ENCODE peak calls at places on chromosomes 1 and 21, in eight cellular contexts. One of them, this sample, is unnamed.

GRCh38 chr21:45403825-45404725 is 890 bp upstream of the COL18A1 start:
- DNase-seq in EL: peak
- DNase-seq in ACHN: peak
- DNase-seq in stimulated activated CD8-positive, alpha-beta memory T cell treated with anti-CD3 and anti-CD28 coated beads, Interleukin-7, amount 100 ng/mL, for 48 hours: no peak
- DNase-seq in cardiac muscle cell: peak
- DNase-seq in anterior cingulate cortex: no peak
- DNase-seq in mesenchymal stem cell: peak
- DNase-seq in NCI-H1694: no peak
- DNase-seq in this sample: no peak

GRCh38 chr1:171257207-171258052 is 9.1 kb downstream of the FMO1 start:
- DNase-seq in cardiac muscle cell: no peak
- DNase-seq in ACHN: no peak
- DNase-seq in EL: peak
- DNase-seq in anterior cingulate cortex: no peak
- DNase-seq in stimulated activated CD8-positive, alpha-beta memory T cell treated with anti-CD3 and anti-CD28 coated beads, Interleukin-7, amount 100 ng/mL, for 48 hours: no peak
- DNase-seq in NCI-H1694: no peak
- DNase-seq in mesenchymal stem cell: no peak
- DNase-seq in this sample: no peak

GRCh38 chr21:34022557-34023335 is 50.6 kb upstream of the MRPS6 start:
- DNase-seq in anterior cingulate cortex: no peak
- DNase-seq in cardiac muscle cell: peak
- DNase-seq in EL: no peak
- DNase-seq in mesenchymal stem cell: no peak
- DNase-seq in stimulated activated CD8-positive, alpha-beta memory T cell treated with anti-CD3 and anti-CD28 coated beads, Interleukin-7, amount 100 ng/mL, for 48 hours: no peak
- DNase-seq in NCI-H1694: no peak
- DNase-seq in ACHN: no peak
- DNase-seq in this sample: no peak

GRCh38 chr1:244628719-244629299 is 24.1 kb upstream of the DESI2 start:
- DNase-seq in EL: peak
- DNase-seq in stimulated activated CD8-positive, alpha-beta memory T cell treated with anti-CD3 and anti-CD28 coated beads, Interleukin-7, amount 100 ng/mL, for 48 hours: no peak
- DNase-seq in cardiac muscle cell: peak
- DNase-seq in anterior cingulate cortex: no peak
- DNase-seq in NCI-H1694: no peak
- DNase-seq in ACHN: no peak
- DNase-seq in mesenchymal stem cell: peak
- DNase-seq in this sample: no peak

GRCh38 chr21:34272321-34272720 is 91.5 kb upstream of the KCNE2 start:
- DNase-seq in anterior cingulate cortex: no peak
- DNase-seq in EL: no peak
- DNase-seq in stimulated activated CD8-positive, alpha-beta memory T cell treated with anti-CD3 and anti-CD28 coated beads, Interleukin-7, amount 100 ng/mL, for 48 hours: no peak
- DNase-seq in mesenchymal stem cell: no peak
- DNase-seq in ACHN: no peak
- DNase-seq in cardiac muscle cell: no peak
- DNase-seq in NCI-H1694: no peak
- DNase-seq in this sample: no peak

GRCh38 chr1:13700521-13701273 is 709 bp downstream of the PRDM2 start:
- DNase-seq in mesenchymal stem cell: peak
- DNase-seq in cardiac muscle cell: no peak
- DNase-seq in EL: peak
- DNase-seq in NCI-H1694: no peak
- DNase-seq in ACHN: no peak
- DNase-seq in stimulated activated CD8-positive, alpha-beta memory T cell treated with anti-CD3 and anti-CD28 coated beads, Interleukin-7, amount 100 ng/mL, for 48 hours: peak
- DNase-seq in anterior cingulate cortex: no peak
- DNase-seq in this sample: no peak

GRCh38 chr1:208024406-208024805 is 113.5 kb upstream of the CD34 start:
- DNase-seq in EL: no peak
- DNase-seq in stimulated activated CD8-positive, alpha-beta memory T cell treated with anti-CD3 and anti-CD28 coated beads, Interleukin-7, amount 100 ng/mL, for 48 hours: no peak
- DNase-seq in NCI-H1694: no peak
- DNase-seq in ACHN: no peak
- DNase-seq in mesenchymal stem cell: no peak
- DNase-seq in cardiac muscle cell: no peak
- DNase-seq in anterior cingulate cortex: no peak
- DNase-seq in this sample: no peak

GRCh38 chr1:115295904-115296696 is 41.9 kb downstream of the NGF start:
- DNase-seq in ACHN: no peak
- DNase-seq in cardiac muscle cell: no peak
- DNase-seq in mesenchymal stem cell: no peak
- DNase-seq in stimulated activated CD8-positive, alpha-beta memory T cell treated with anti-CD3 and anti-CD28 coated beads, Interleukin-7, amount 100 ng/mL, for 48 hours: no peak
- DNase-seq in anterior cingulate cortex: no peak
- DNase-seq in NCI-H1694: no peak
- DNase-seq in EL: no peak
- DNase-seq in this sample: no peak

GRCh38 chr21:20739421-20739820 is 258.8 kb upstream of the NCAM2 start:
- DNase-seq in mesenchymal stem cell: no peak
- DNase-seq in NCI-H1694: peak
- DNase-seq in ACHN: peak
- DNase-seq in cardiac muscle cell: no peak
- DNase-seq in stimulated activated CD8-positive, alpha-beta memory T cell treated with anti-CD3 and anti-CD28 coated beads, Interleukin-7, amount 100 ng/mL, for 48 hours: no peak
- DNase-seq in anterior cingulate cortex: no peak
- DNase-seq in EL: no peak
- DNase-seq in this sample: peak

GRCh38 chr1:117644696-117645311 is 39.0 kb downstream of the TENT5C start:
- DNase-seq in NCI-H1694: no peak
- DNase-seq in mesenchymal stem cell: no peak
- DNase-seq in ACHN: no peak
- DNase-seq in stimulated activated CD8-positive, alpha-beta memory T cell treated with anti-CD3 and anti-CD28 coated beads, Interleukin-7, amount 100 ng/mL, for 48 hours: no peak
- DNase-seq in cardiac muscle cell: no peak
- DNase-seq in EL: no peak
- DNase-seq in anterior cingulate cortex: no peak
- DNase-seq in this sample: no peak

GRCh38 chr1:175128523-175128922 is 60.9 kb downstream of the TNN start:
- DNase-seq in mesenchymal stem cell: no peak
- DNase-seq in ACHN: no peak
- DNase-seq in anterior cingulate cortex: no peak
- DNase-seq in cardiac muscle cell: no peak
- DNase-seq in EL: no peak
- DNase-seq in stimulated activated CD8-positive, alpha-beta memory T cell treated with anti-CD3 and anti-CD28 coated beads, Interleukin-7, amount 100 ng/mL, for 48 hours: no peak
- DNase-seq in NCI-H1694: no peak
- DNase-seq in this sample: no peak

GRCh38 chr1:180206581-180206980 is 23.5 kb upstream of the LHX4 start:
- DNase-seq in EL: no peak
- DNase-seq in NCI-H1694: no peak
- DNase-seq in cardiac muscle cell: no peak
- DNase-seq in ACHN: no peak
- DNase-seq in anterior cingulate cortex: no peak
- DNase-seq in stimulated activated CD8-positive, alpha-beta memory T cell treated with anti-CD3 and anti-CD28 coated beads, Interleukin-7, amount 100 ng/mL, for 48 hours: no peak
- DNase-seq in mesenchymal stem cell: no peak
- DNase-seq in this sample: no peak

GRCh38 chr1:88800382-88801051 is 90.8 kb downstream of the GTF2B start:
- DNase-seq in mesenchymal stem cell: peak
- DNase-seq in ACHN: peak
- DNase-seq in cardiac muscle cell: no peak
- DNase-seq in anterior cingulate cortex: no peak
- DNase-seq in NCI-H1694: peak
- DNase-seq in stimulated activated CD8-positive, alpha-beta memory T cell treated with anti-CD3 and anti-CD28 coated beads, Interleukin-7, amount 100 ng/mL, for 48 hours: no peak
- DNase-seq in EL: peak
- DNase-seq in this sample: no peak

GRCh38 chr21:46622226-46622625 is 13.2 kb upstream of the PRMT2 start:
- DNase-seq in anterior cingulate cortex: no peak
- DNase-seq in cardiac muscle cell: no peak
- DNase-seq in stimulated activated CD8-positive, alpha-beta memory T cell treated with anti-CD3 and anti-CD28 coated beads, Interleukin-7, amount 100 ng/mL, for 48 hours: no peak
- DNase-seq in NCI-H1694: no peak
- DNase-seq in ACHN: no peak
- DNase-seq in mesenchymal stem cell: no peak
- DNase-seq in EL: no peak
- DNase-seq in this sample: peak

GRCh38 chr1:199298825-199299224 is 660.0 kb downstream of the PTPRC start:
- DNase-seq in NCI-H1694: no peak
- DNase-seq in stimulated activated CD8-positive, alpha-beta memory T cell treated with anti-CD3 and anti-CD28 coated beads, Interleukin-7, amount 100 ng/mL, for 48 hours: no peak
- DNase-seq in mesenchymal stem cell: peak
- DNase-seq in anterior cingulate cortex: no peak
- DNase-seq in EL: no peak
- DNase-seq in cardiac muscle cell: no peak
- DNase-seq in ACHN: no peak
- DNase-seq in this sample: no peak

GRCh38 chr1:30748098-30748698 is 9.4 kb downstream of the LAPTM5 start:
- DNase-seq in NCI-H1694: peak
- DNase-seq in EL: peak
- DNase-seq in stimulated activated CD8-positive, alpha-beta memory T cell treated with anti-CD3 and anti-CD28 coated beads, Interleukin-7, amount 100 ng/mL, for 48 hours: no peak
- DNase-seq in mesenchymal stem cell: no peak
- DNase-seq in cardiac muscle cell: no peak
- DNase-seq in anterior cingulate cortex: no peak
- DNase-seq in ACHN: no peak
- DNase-seq in this sample: peak

GRCh38 chr1:40049745-40050144 is 9.2 kb downstream of the CAP1 start:
- DNase-seq in ACHN: no peak
- DNase-seq in cardiac muscle cell: no peak
- DNase-seq in anterior cingulate cortex: no peak
- DNase-seq in mesenchymal stem cell: no peak
- DNase-seq in stimulated activated CD8-positive, alpha-beta memory T cell treated with anti-CD3 and anti-CD28 coated beads, Interleukin-7, amount 100 ng/mL, for 48 hours: no peak
- DNase-seq in EL: peak
- DNase-seq in NCI-H1694: no peak
- DNase-seq in this sample: no peak

GRCh38 chr1:32770741-32771548 is 46.2 kb downstream of the YARS1 start:
- DNase-seq in anterior cingulate cortex: no peak
- DNase-seq in cardiac muscle cell: no peak
- DNase-seq in mesenchymal stem cell: no peak
- DNase-seq in NCI-H1694: no peak
- DNase-seq in EL: no peak
- DNase-seq in ACHN: no peak
- DNase-seq in stimulated activated CD8-positive, alpha-beta memory T cell treated with anti-CD3 and anti-CD28 coated beads, Interleukin-7, amount 100 ng/mL, for 48 hours: no peak
- DNase-seq in this sample: no peak

GRCh38 chr1:147541672-147542548 is 609 bp downstream of the BCL9 start:
- DNase-seq in NCI-H1694: no peak
- DNase-seq in anterior cingulate cortex: peak
- DNase-seq in cardiac muscle cell: peak
- DNase-seq in ACHN: peak
- DNase-seq in EL: peak
- DNase-seq in stimulated activated CD8-positive, alpha-beta memory T cell treated with anti-CD3 and anti-CD28 coated beads, Interleukin-7, amount 100 ng/mL, for 48 hours: no peak
- DNase-seq in mesenchymal stem cell: peak
- DNase-seq in this sample: peak

GRCh38 chr1:115669002-115669673 is 27.4 kb downstream of the VANGL1 start:
- DNase-seq in anterior cingulate cortex: no peak
- DNase-seq in EL: peak
- DNase-seq in NCI-H1694: no peak
- DNase-seq in mesenchymal stem cell: peak
- DNase-seq in stimulated activated CD8-positive, alpha-beta memory T cell treated with anti-CD3 and anti-CD28 coated beads, Interleukin-7, amount 100 ng/mL, for 48 hours: no peak
- DNase-seq in ACHN: peak
- DNase-seq in cardiac muscle cell: no peak
- DNase-seq in this sample: peak

GRCh38 chr21:25139390-25139789 is 467.9 kb downstream of the MRPL39 start:
- DNase-seq in NCI-H1694: no peak
- DNase-seq in anterior cingulate cortex: no peak
- DNase-seq in EL: no peak
- DNase-seq in ACHN: no peak
- DNase-seq in stimulated activated CD8-positive, alpha-beta memory T cell treated with anti-CD3 and anti-CD28 coated beads, Interleukin-7, amount 100 ng/mL, for 48 hours: no peak
- DNase-seq in cardiac muscle cell: no peak
- DNase-seq in mesenchymal stem cell: no peak
- DNase-seq in this sample: no peak

GRCh38 chr21:27301216-27301615 is 334.3 kb upstream of the ADAMTS5 start:
- DNase-seq in stimulated activated CD8-positive, alpha-beta memory T cell treated with anti-CD3 and anti-CD28 coated beads, Interleukin-7, amount 100 ng/mL, for 48 hours: no peak
- DNase-seq in ACHN: no peak
- DNase-seq in NCI-H1694: no peak
- DNase-seq in EL: peak
- DNase-seq in cardiac muscle cell: no peak
- DNase-seq in mesenchymal stem cell: no peak
- DNase-seq in anterior cingulate cortex: no peak
- DNase-seq in this sample: no peak

GRCh38 chr1:8230284-8230605 is 87.7 kb upstream of the SLC45A1 start:
- DNase-seq in anterior cingulate cortex: no peak
- DNase-seq in mesenchymal stem cell: no peak
- DNase-seq in ACHN: no peak
- DNase-seq in EL: no peak
- DNase-seq in cardiac muscle cell: no peak
- DNase-seq in NCI-H1694: no peak
- DNase-seq in stimulated activated CD8-positive, alpha-beta memory T cell treated with anti-CD3 and anti-CD28 coated beads, Interleukin-7, amount 100 ng/mL, for 48 hours: no peak
- DNase-seq in this sample: no peak

GRCh38 chr1:36857761-36858160 is 176.6 kb downstream of the GRIK3 start:
- DNase-seq in EL: no peak
- DNase-seq in stimulated activated CD8-positive, alpha-beta memory T cell treated with anti-CD3 and anti-CD28 coated beads, Interleukin-7, amount 100 ng/mL, for 48 hours: no peak
- DNase-seq in NCI-H1694: peak
- DNase-seq in mesenchymal stem cell: no peak
- DNase-seq in ACHN: no peak
- DNase-seq in cardiac muscle cell: no peak
- DNase-seq in anterior cingulate cortex: no peak
- DNase-seq in this sample: no peak

GRCh38 chr21:33569986-33570385 is 18.5 kb downstream of the DONSON start:
- DNase-seq in ACHN: peak
- DNase-seq in mesenchymal stem cell: no peak
- DNase-seq in stimulated activated CD8-positive, alpha-beta memory T cell treated with anti-CD3 and anti-CD28 coated beads, Interleukin-7, amount 100 ng/mL, for 48 hours: no peak
- DNase-seq in EL: no peak
- DNase-seq in NCI-H1694: no peak
- DNase-seq in anterior cingulate cortex: no peak
- DNase-seq in cardiac muscle cell: no peak
- DNase-seq in this sample: no peak

GRCh38 chr21:17250651-17251294 is 262.1 kb upstream of the CXADR start:
- DNase-seq in stimulated activated CD8-positive, alpha-beta memory T cell treated with anti-CD3 and anti-CD28 coated beads, Interleukin-7, amount 100 ng/mL, for 48 hours: no peak
- DNase-seq in EL: peak
- DNase-seq in cardiac muscle cell: no peak
- DNase-seq in mesenchymal stem cell: no peak
- DNase-seq in ACHN: no peak
- DNase-seq in anterior cingulate cortex: no peak
- DNase-seq in NCI-H1694: no peak
- DNase-seq in this sample: peak

GRCh38 chr1:147539122-147539575 is 2.2 kb upstream of the BCL9 start:
- DNase-seq in ACHN: peak
- DNase-seq in mesenchymal stem cell: peak
- DNase-seq in cardiac muscle cell: peak
- DNase-seq in anterior cingulate cortex: no peak
- DNase-seq in stimulated activated CD8-positive, alpha-beta memory T cell treated with anti-CD3 and anti-CD28 coated beads, Interleukin-7, amount 100 ng/mL, for 48 hours: no peak
- DNase-seq in EL: peak
- DNase-seq in NCI-H1694: no peak
- DNase-seq in this sample: peak

GRCh38 chr1:173416034-173416433 is 61.1 kb upstream of the PRDX6 start:
- DNase-seq in cardiac muscle cell: no peak
- DNase-seq in EL: no peak
- DNase-seq in NCI-H1694: no peak
- DNase-seq in anterior cingulate cortex: no peak
- DNase-seq in mesenchymal stem cell: no peak
- DNase-seq in stimulated activated CD8-positive, alpha-beta memory T cell treated with anti-CD3 and anti-CD28 coated beads, Interleukin-7, amount 100 ng/mL, for 48 hours: no peak
- DNase-seq in ACHN: no peak
- DNase-seq in this sample: no peak

GRCh38 chr1:227785812-227786608 is 29.5 kb upstream of the PRSS38 start:
- DNase-seq in mesenchymal stem cell: no peak
- DNase-seq in cardiac muscle cell: no peak
- DNase-seq in anterior cingulate cortex: no peak
- DNase-seq in EL: no peak
- DNase-seq in ACHN: no peak
- DNase-seq in NCI-H1694: no peak
- DNase-seq in stimulated activated CD8-positive, alpha-beta memory T cell treated with anti-CD3 and anti-CD28 coated beads, Interleukin-7, amount 100 ng/mL, for 48 hours: no peak
- DNase-seq in this sample: no peak

GRCh38 chr21:34092241-34092921 is 19.0 kb downstream of the MRPS6 start:
- DNase-seq in anterior cingulate cortex: no peak
- DNase-seq in cardiac muscle cell: peak
- DNase-seq in stimulated activated CD8-positive, alpha-beta memory T cell treated with anti-CD3 and anti-CD28 coated beads, Interleukin-7, amount 100 ng/mL, for 48 hours: no peak
- DNase-seq in ACHN: no peak
- DNase-seq in NCI-H1694: no peak
- DNase-seq in EL: no peak
- DNase-seq in mesenchymal stem cell: no peak
- DNase-seq in this sample: no peak

GRCh38 chr1:238063454-238063853 is 172.7 kb upstream of the ZP4 start:
- DNase-seq in anterior cingulate cortex: no peak
- DNase-seq in stimulated activated CD8-positive, alpha-beta memory T cell treated with anti-CD3 and anti-CD28 coated beads, Interleukin-7, amount 100 ng/mL, for 48 hours: no peak
- DNase-seq in mesenchymal stem cell: peak
- DNase-seq in NCI-H1694: peak
- DNase-seq in ACHN: peak
- DNase-seq in cardiac muscle cell: no peak
- DNase-seq in EL: peak
- DNase-seq in this sample: peak

GRCh38 chr1:1426961-1427934 is 6.2 kb upstream of the ANKRD65 start:
- DNase-seq in stimulated activated CD8-positive, alpha-beta memory T cell treated with anti-CD3 and anti-CD28 coated beads, Interleukin-7, amount 100 ng/mL, for 48 hours: no peak
- DNase-seq in EL: no peak
- DNase-seq in NCI-H1694: peak
- DNase-seq in cardiac muscle cell: peak
- DNase-seq in anterior cingulate cortex: no peak
- DNase-seq in mesenchymal stem cell: no peak
- DNase-seq in ACHN: no peak
- DNase-seq in this sample: peak

GRCh38 chr1:53552981-53553733 is 94.0 kb downstream of the DMRTB1 start:
- DNase-seq in NCI-H1694: no peak
- DNase-seq in anterior cingulate cortex: no peak
- DNase-seq in cardiac muscle cell: no peak
- DNase-seq in mesenchymal stem cell: no peak
- DNase-seq in stimulated activated CD8-positive, alpha-beta memory T cell treated with anti-CD3 and anti-CD28 coated beads, Interleukin-7, amount 100 ng/mL, for 48 hours: no peak
- DNase-seq in ACHN: no peak
- DNase-seq in EL: no peak
- DNase-seq in this sample: no peak

GRCh38 chr1:111358964-111359363 is 68.3 kb downstream of the CHIA start:
- DNase-seq in cardiac muscle cell: no peak
- DNase-seq in EL: no peak
- DNase-seq in stimulated activated CD8-positive, alpha-beta memory T cell treated with anti-CD3 and anti-CD28 coated beads, Interleukin-7, amount 100 ng/mL, for 48 hours: no peak
- DNase-seq in anterior cingulate cortex: no peak
- DNase-seq in NCI-H1694: no peak
- DNase-seq in ACHN: no peak
- DNase-seq in mesenchymal stem cell: no peak
- DNase-seq in this sample: no peak

This sample was measured in SJCRH30.